ENCODE peak calls at places on chromosomes 16 and 17, in ten cellular contexts. W is ovary; Q is activated CD8-positive, alpha-beta T cell treated with anti-CD3 and anti-CD28 coated beads for 36 hours; Z is mammary epithelial cell; B is CD4-positive, alpha-beta T cell; H is endothelial cell; P is GM23338; E is brain microvascular endothelial cell; T is uterus; S is cardiac fibroblast. K is an unnamed sample.

GRCh38 chr17:45307290-45308015 is 9.4 kb downstream of the MAP3K14 start:
- DNase-seq in Z (peak), H (no peak), S (peak), W (peak), T (peak), Q (peak), E (peak), P (no peak), B (no peak), K (peak)

GRCh38 chr17:7878234-7878633 is 10.4 kb upstream of the CHD3 start:
- DNase-seq in H (no peak), Q (no peak), T (no peak), S (no peak), P (no peak), W (no peak), B (no peak), E (no peak), Z (no peak), K (no peak)

GRCh38 chr16:30053376-30054015 is 12.1 kb upstream of the ALDOA start:
- DNase-seq in P (no peak), T (no peak), W (no peak), Q (no peak), Z (peak), B (no peak), S (peak), H (no peak), E (peak), K (no peak)

GRCh38 chr17:77696720-77697460 is 261.6 kb upstream of the TNRC6C start:
- DNase-seq in S (no peak), B (no peak), Q (no peak), W (peak), T (peak), P (peak), E (no peak), H (no peak), Z (no peak), K (no peak)

GRCh38 chr17:49646391-49647255 is 31.3 kb downstream of the SPOP start:
- DNase-seq in W (no peak), S (peak), B (no peak), H (no peak), E (peak), Q (peak), Z (peak), T (peak), P (no peak), K (peak)

GRCh38 chr17:75475851-75476250 is 19.4 kb downstream of the TMEM94 start:
- DNase-seq in P (no peak), E (no peak), Z (no peak), S (peak), Q (no peak), B (no peak), T (peak), W (peak), H (no peak), K (no peak)

GRCh38 chr17:28053044-28053670 is 10.7 kb downstream of the NLK start:
- DNase-seq in Z (no peak), H (no peak), E (no peak), W (no peak), B (no peak), T (no peak), Q (no peak), S (no peak), P (no peak), K (no peak)

GRCh38 chr17:77875881-77876509 is 82.5 kb upstream of the TNRC6C start:
- DNase-seq in W (no peak), P (no peak), E (peak), S (peak), Q (peak), H (no peak), Z (peak), T (no peak), B (no peak), K (no peak)

GRCh38 chr16:83574388-83574787 is 233.4 kb upstream of the HSBP1 start:
- DNase-seq in P (peak), H (no peak), E (peak), T (no peak), B (no peak), Z (peak), W (no peak), Q (no peak), S (peak), K (no peak)

GRCh38 chr16:64297863-64298579 is 823.8 kb downstream of the CDH11 start:
- DNase-seq in P (no peak), W (no peak), E (no peak), Z (no peak), H (no peak), T (no peak), Q (no peak), B (no peak), S (no peak), K (no peak)

GRCh38 chr17:50630524-50631194 is 4.0 kb upstream of the ABCC3 start:
- DNase-seq in S (peak), B (peak), E (no peak), H (peak), W (no peak), Q (peak), P (peak), T (no peak), Z (peak), K (peak)

GRCh38 chr17:2042355-2042929 is 620 bp downstream of the OVCA2 start:
- DNase-seq in H (peak), B (no peak), Q (no peak), E (no peak), W (peak), S (peak), T (peak), Z (no peak), P (peak), K (no peak)

GRCh38 chr16:20402651-20403050 is 1.9 kb downstream of the PDILT start:
- DNase-seq in Q (no peak), H (no peak), W (no peak), B (no peak), T (no peak), Z (no peak), P (no peak), E (no peak), S (no peak), K (no peak)

GRCh38 chr17:37801131-37801530 is 56.3 kb upstream of the HNF1B start:
- DNase-seq in B (no peak), Q (no peak), H (no peak), P (no peak), T (no peak), E (no peak), W (no peak), Z (no peak), S (no peak), K (no peak)

GRCh38 chr16:22314661-22315626 is 17.7 kb downstream of the POLR3E start:
- DNase-seq in T (peak), Z (peak), E (no peak), H (no peak), P (no peak), S (no peak), Q (no peak), W (no peak), B (no peak), K (no peak)

GRCh38 chr16:81329947-81330346 is 15.2 kb downstream of the GAN start:
- DNase-seq in H (no peak), B (no peak), E (no peak), Q (no peak), P (no peak), W (no peak), T (no peak), S (no peak), Z (no peak), K (no peak)

GRCh38 chr16:66996324-66996982 is 8.1 kb downstream of the CES4A start:
- DNase-seq in W (no peak), Z (peak), H (no peak), B (no peak), E (peak), T (peak), S (peak), P (no peak), Q (no peak), K (no peak)

GRCh38 chr17:57732062-57732461 is 13.0 kb downstream of the CCDC182 start:
- DNase-seq in S (no peak), H (no peak), Z (no peak), W (peak), Q (no peak), E (no peak), P (no peak), B (no peak), T (no peak), K (no peak)

GRCh38 chr17:76550712-76551615 is 11.1 kb downstream of the PRCD start:
- DNase-seq in Q (no peak), W (no peak), T (no peak), P (peak), E (no peak), S (peak), B (no peak), H (no peak), Z (peak), K (no peak)

GRCh38 chr17:50469671-50470305 is 1.1 kb upstream of the CHAD start:
- DNase-seq in Z (no peak), E (no peak), Q (no peak), T (no peak), P (peak), H (no peak), S (no peak), B (no peak), W (no peak), K (no peak)

GRCh38 chr16:78647491-78647890 is 548.0 kb downstream of the WWOX start:
- DNase-seq in T (no peak), B (no peak), E (no peak), Z (no peak), P (no peak), W (no peak), S (no peak), Q (no peak), H (no peak), K (no peak)

GRCh38 chr17:2368383-2368782 is 31.1 kb downstream of the SGSM2 start:
- DNase-seq in H (no peak), W (no peak), Z (no peak), S (no peak), B (no peak), T (no peak), E (no peak), P (no peak), Q (no peak), K (no peak)

GRCh38 chr17:57811633-57812280 is 38.1 kb downstream of the MRPS23 start:
- DNase-seq in S (no peak), W (no peak), E (no peak), Z (no peak), T (no peak), B (no peak), H (no peak), Q (no peak), P (peak), K (no peak)

GRCh38 chr17:55296171-55296695 is 31.5 kb downstream of the HLF start:
- DNase-seq in B (no peak), Q (no peak), Z (no peak), H (no peak), P (no peak), T (no peak), E (no peak), W (no peak), S (no peak), K (no peak)

GRCh38 chr17:72863511-72864175 is 228.8 kb downstream of the SLC39A11 start:
- DNase-seq in Z (no peak), P (no peak), T (no peak), H (no peak), W (no peak), B (no peak), E (no peak), Q (peak), S (no peak), K (peak)

GRCh38 chr16:8885674-8886592 is 3.8 kb downstream of the LITAFD start:
- DNase-seq in T (no peak), H (no peak), B (no peak), Q (no peak), W (no peak), Z (peak), S (peak), E (no peak), P (peak), K (no peak)

GRCh38 chr16:60123387-60124023 is 1389.4 kb upstream of the GOT2 start:
- DNase-seq in Z (peak), W (no peak), P (no peak), E (no peak), B (no peak), T (no peak), H (no peak), Q (no peak), S (no peak), K (no peak)

GRCh38 chr17:6574689-6575595 is 18.6 kb upstream of the PITPNM3 start:
- DNase-seq in B (peak), E (peak), T (no peak), P (no peak), W (peak), Q (peak), Z (peak), S (peak), H (no peak), K (peak)

GRCh38 chr17:43314582-43314981 is 80.8 kb upstream of the RNU2-1 start:
- DNase-seq in E (no peak), Z (peak), S (no peak), W (no peak), B (no peak), P (no peak), H (no peak), Q (no peak), T (no peak), K (peak)

GRCh38 chr17:64448665-64449512 is at the start of gene MILR1:
- DNase-seq in H (no peak), W (no peak), Q (no peak), S (peak), E (peak), Z (peak), P (no peak), B (no peak), T (peak), K (peak)

GRCh38 chr16:4634768-4635167 is 10.1 kb downstream of the MGRN1 start:
- DNase-seq in E (no peak), B (no peak), W (no peak), T (no peak), Q (no peak), Z (no peak), H (no peak), S (no peak), P (no peak), K (no peak)

GRCh38 chr17:81365148-81365600 is 30.1 kb upstream of the BAHCC1 start:
- DNase-seq in T (peak), W (peak), B (no peak), E (peak), H (no peak), Z (peak), P (peak), S (peak), Q (peak), K (no peak)

GRCh38 chr16:19840524-19841110 is 44.0 kb downstream of the GPRC5B start:
- DNase-seq in B (no peak), S (no peak), Z (no peak), H (no peak), T (no peak), E (no peak), W (no peak), P (no peak), Q (no peak), K (no peak)

GRCh38 chr16:78763821-78764440 is 664.5 kb downstream of the WWOX start:
- DNase-seq in T (no peak), E (no peak), W (no peak), S (no peak), H (no peak), P (no peak), Z (no peak), B (no peak), Q (no peak), K (no peak)

GRCh38 chr17:31371511-31372097 is 19.9 kb upstream of the RAB11FIP4 start:
- DNase-seq in Q (no peak), W (no peak), Z (no peak), E (peak), P (no peak), S (peak), T (no peak), H (no peak), B (no peak), K (no peak)

DNA sequence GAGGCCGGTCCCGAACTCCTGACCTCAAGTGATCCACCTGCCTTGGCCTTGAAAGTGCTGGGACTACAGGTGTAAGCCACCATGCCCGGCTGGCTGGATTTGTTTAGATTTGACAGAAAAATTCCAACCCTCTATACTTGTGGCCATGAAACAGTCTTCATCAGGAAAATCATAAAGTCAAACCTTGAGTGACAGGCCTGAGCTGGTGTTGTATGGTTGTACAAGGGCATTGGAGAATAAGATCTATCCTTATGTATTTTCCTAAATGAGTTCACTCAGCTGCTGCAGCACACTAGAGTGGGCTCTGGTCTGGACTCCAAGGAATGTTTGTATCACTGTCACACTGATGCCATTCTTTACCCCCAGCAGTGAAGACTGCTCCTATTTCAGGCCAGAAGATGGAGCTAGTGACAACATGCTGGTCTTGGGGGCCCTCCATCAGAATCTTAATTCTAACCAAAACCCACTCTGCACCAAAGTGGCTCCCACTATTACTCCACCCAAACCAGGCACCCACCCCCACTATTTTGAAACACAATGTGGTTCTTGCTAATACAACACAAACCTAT is 27.4 kb downstream of the SNX11 start:
- DNase-seq in P (peak), Q (no peak), T (no peak), B (no peak), W (no peak), E (no peak), H (no peak), S (no peak), Z (no peak), K (peak)
- TF ChIP-seq CTCF in P (peak), Q (no peak), T (no peak), B (no peak), W (no peak), E (peak), H (no peak), S (peak), Z (no peak), K (peak)

DNA sequence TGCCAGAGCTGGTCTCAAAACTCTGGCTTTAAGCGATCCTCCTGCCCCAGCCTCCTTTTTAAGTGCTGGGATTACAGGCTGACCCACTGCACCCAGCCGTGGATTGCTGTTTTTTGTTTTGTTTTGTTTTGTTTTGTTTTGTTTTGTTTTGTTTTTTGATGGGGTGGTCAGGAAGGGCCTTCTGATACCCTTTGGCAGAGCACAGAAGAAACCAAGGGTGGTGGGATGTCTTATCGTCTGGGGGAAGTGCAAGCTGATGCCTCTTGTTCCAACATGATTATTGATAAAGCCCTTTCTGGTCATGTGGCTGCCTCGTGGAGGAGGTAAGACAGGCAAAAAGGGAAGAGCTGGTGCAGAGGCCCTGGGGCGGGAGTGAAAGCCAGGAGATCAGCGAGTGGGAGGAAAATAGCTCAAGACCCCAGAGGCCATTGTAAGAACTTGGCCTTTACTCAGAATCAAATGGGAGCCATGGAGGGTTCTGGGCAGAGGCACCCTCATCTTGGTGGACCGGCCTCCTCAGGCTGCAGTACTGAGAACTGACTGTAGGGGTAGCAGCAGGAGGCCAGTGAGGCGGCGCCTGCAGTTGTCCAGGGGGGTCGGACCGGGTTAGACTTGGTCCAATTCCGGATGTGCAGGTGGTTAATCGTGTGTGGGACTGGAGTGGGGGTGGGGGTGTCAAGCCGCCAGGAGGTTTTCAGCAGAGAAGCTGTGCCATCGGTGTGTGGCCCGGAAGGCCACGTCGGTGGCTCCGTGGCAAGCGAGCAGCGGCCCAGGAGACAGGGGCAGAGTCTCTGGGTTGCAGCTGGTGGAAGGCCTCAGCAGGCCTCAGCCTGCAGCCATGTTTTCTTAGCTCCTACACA is 84.4 kb upstream of the GSE1 start:
- DNase-seq in H (peak), B (no peak), E (no peak), T (no peak), W (no peak), S (peak), Q (peak), Z (no peak), P (peak), K (peak)
- TF ChIP-seq CTCF in H (peak), B (peak), E (peak), T (peak), W (no peak), S (peak), Q (peak), Z (peak), P (peak), K (peak)

GRCh38 chr16:68235105-68235881 is 634 bp downstream of the ESRP2 start:
- DNase-seq in W (no peak), Q (peak), Z (peak), T (peak), P (peak), E (no peak), S (no peak), H (no peak), B (no peak), K (no peak)
- TF ChIP-seq CTCF in W (no peak), Q (no peak), Z (peak), T (no peak), P (no peak), E (no peak), S (no peak), H (no peak), B (no peak), K (no peak)

DNA sequence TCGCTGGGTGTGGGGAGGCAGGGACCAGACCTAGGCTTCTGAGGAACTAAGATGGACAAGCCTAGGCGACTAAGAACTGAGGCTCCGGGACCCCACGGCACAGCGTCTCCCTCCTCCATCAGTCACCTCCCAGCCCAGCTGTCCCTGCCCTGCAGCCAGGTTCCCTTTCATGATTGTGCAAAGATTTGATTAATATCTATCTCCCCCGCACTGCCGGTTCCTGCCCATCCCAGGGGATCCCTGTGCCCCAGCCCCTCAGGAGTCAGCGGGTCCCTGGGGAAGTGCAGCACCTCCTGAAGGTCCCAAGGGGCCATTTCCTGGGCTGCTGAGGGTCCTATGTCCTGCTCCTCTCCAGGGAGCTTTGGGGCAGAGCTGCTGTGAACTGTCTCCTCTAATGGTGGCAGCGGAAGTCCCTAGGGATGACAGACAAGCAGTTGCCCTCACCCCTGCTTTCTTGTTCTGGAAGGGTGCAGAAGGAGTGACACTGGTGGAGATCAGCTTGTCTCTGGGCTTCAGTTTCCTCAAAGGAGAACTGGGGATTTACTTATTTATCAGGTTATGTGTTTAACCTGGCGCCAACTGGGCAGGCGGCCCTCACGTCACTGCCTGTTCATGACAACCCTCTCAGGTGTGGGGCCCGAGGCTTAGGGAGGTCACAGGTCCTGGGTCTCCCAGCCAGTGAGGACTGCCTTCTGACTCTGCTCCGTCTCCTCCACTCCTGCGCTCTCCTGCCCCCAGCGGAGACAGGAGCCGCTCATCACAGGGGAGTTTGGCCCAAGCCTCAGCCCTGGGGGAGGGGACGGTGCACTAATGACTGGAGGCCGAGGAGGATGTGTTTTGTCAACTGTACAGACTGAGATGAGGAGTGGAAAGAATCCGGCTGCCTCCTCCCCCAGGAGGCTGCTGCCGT is 1.9 kb upstream of the C16orf74 start:
- DNase-seq in Z (peak), Q (no peak), P (peak), E (peak), T (peak), B (no peak), H (peak), S (peak), W (peak), K (no peak)
- TF ChIP-seq CTCF in Z (no peak), Q (no peak), P (no peak), E (peak), T (no peak), B (no peak), H (no peak), S (peak), W (no peak), K (no peak)

GRCh38 chr16:88610080-88610479 is 28.3 kb upstream of the IL17C start:
- DNase-seq in B (no peak), T (no peak), P (peak), S (no peak), Z (no peak), H (no peak), E (no peak), Q (no peak), W (no peak), K (no peak)
- TF ChIP-seq CTCF in B (no peak), T (no peak), P (peak), S (peak), Z (peak), H (no peak), E (peak), Q (no peak), W (no peak), K (no peak)